ENCODE peak calls at places on chromosomes 2 and 18, in ten cellular contexts. T, M, I, D, R, V, H, P, G and B are unnamed samples. For H3K4me1, the result is how much of the 10 kb centered on the place peaks cover.

GRCh38 chr2:761384-761783 is 84.2 kb upstream of the TMEM18 start:
- DNase-seq in T (no peak), M (no peak), I (no peak), D (no peak), R (no peak), V (no peak), H (no peak), P (no peak), G (no peak), B (no peak)

GRCh38 chr2:240916571-240917008 is 10.5 kb downstream of the CROCC2 start:
- DNase-seq in T (peak), M (no peak), I (peak), D (peak), R (no peak), V (no peak), H (peak), P (peak), G (peak), B (peak)

GRCh38 chr2:25362564-25363145 is 20.9 kb upstream of the DNMT3A start:
- DNase-seq in T (no peak), M (no peak), I (peak), D (peak), R (no peak), V (no peak), H (peak), P (no peak), G (no peak), B (peak)

GRCh38 chr2:3628800-3629199 is 29.2 kb upstream of the ALLC start:
- DNase-seq in T (no peak), M (no peak), I (no peak), D (no peak), R (no peak), V (no peak), H (peak), P (no peak), G (no peak), B (no peak)

GRCh38 chr2:70094978-70095832 is 7.9 kb downstream of the PCBP1 start:
- DNase-seq in T (peak), M (peak), I (peak), D (peak), R (no peak), V (peak), H (peak), P (peak), G (no peak), B (peak)

GRCh38 chr2:33118648-33119047 is 171.9 kb downstream of the LTBP1 start:
- DNase-seq in T (no peak), M (peak), I (no peak), D (no peak), R (no peak), V (no peak), H (no peak), P (no peak), G (no peak), B (no peak)

GRCh38 chr2:195820373-195820772 is 163.3 kb downstream of the SLC39A10 start:
- DNase-seq in T (no peak), M (peak), I (no peak), D (no peak), R (no peak), V (no peak), H (no peak), P (peak), G (no peak), B (no peak)

GRCh38 chr2:128279786-128280701 is 38.6 kb downstream of the HS6ST1 start:
- DNase-seq in T (peak), M (no peak), I (no peak), D (peak), R (no peak), V (no peak), H (peak), P (no peak), G (no peak), B (peak)

GRCh38 chr18:3869848-3870247 is 419.9 kb downstream of the TGIF1 start:
- DNase-seq in T (no peak), M (peak), I (no peak), D (no peak), R (peak), V (no peak), H (no peak), P (peak), G (peak), B (no peak)

GRCh38 chr2:207257291-207258190 is 91.8 kb upstream of the KLF7 start:
- DNase-seq in T (no peak), M (no peak), I (no peak), D (no peak), R (no peak), V (no peak), H (no peak), P (peak), G (no peak), B (no peak)

GRCh38 chr2:72745679-72746368 is 80.0 kb downstream of the EXOC6B start:
- DNase-seq in T (no peak), M (peak), I (peak), D (no peak), R (peak), V (peak), H (no peak), P (peak), G (peak), B (no peak)

GRCh38 chr2:241417626-241418025 is 61.5 kb downstream of the FARP2 start:
- DNase-seq in T (no peak), M (no peak), I (no peak), D (no peak), R (no peak), V (no peak), H (no peak), P (no peak), G (no peak), B (no peak)

GRCh38 chr2:50556934-50557575 is 474.9 kb downstream of the NRXN1 start:
- DNase-seq in T (no peak), M (peak), I (no peak), D (no peak), R (no peak), V (no peak), H (no peak), P (peak), G (no peak), B (no peak)

GRCh38 chr2:51424418-51424817 is 392.5 kb upstream of the NRXN1 start:
- DNase-seq in T (no peak), M (no peak), I (no peak), D (no peak), R (no peak), V (no peak), H (no peak), P (no peak), G (no peak), B (no peak)

GRCh38 chr2:74481961-74482800 is 617 bp downstream of the CCDC142 start:
- DNase-seq in T (peak), M (peak), I (no peak), D (peak), R (no peak), V (no peak), H (peak), P (no peak), G (no peak), B (no peak)

GRCh38 chr2:113370478-113371091 is 66.9 kb upstream of the ZNG1B start:
- DNase-seq in T (peak), M (peak), I (peak), D (peak), R (peak), V (peak), H (peak), P (peak), G (peak), B (peak)

GRCh38 chr2:241029599-241030332 is 31.3 kb downstream of the SNED1 start:
- DNase-seq in T (no peak), M (no peak), I (no peak), D (no peak), R (no peak), V (no peak), H (no peak), P (no peak), G (no peak), B (no peak)

GRCh38 chr2:241978670-241979069 is 109.1 kb downstream of the RTP5 start:
- DNase-seq in T (no peak), M (no peak), I (no peak), D (no peak), R (no peak), V (no peak), H (no peak), P (no peak), G (no peak), B (no peak)

GRCh38 chr18:78972930-78973331 is 6.7 kb upstream of the SALL3 start:
- DNase-seq in T (no peak), M (no peak), I (no peak), D (no peak), R (no peak), V (no peak), H (no peak), P (no peak), G (no peak), B (no peak)

DNA sequence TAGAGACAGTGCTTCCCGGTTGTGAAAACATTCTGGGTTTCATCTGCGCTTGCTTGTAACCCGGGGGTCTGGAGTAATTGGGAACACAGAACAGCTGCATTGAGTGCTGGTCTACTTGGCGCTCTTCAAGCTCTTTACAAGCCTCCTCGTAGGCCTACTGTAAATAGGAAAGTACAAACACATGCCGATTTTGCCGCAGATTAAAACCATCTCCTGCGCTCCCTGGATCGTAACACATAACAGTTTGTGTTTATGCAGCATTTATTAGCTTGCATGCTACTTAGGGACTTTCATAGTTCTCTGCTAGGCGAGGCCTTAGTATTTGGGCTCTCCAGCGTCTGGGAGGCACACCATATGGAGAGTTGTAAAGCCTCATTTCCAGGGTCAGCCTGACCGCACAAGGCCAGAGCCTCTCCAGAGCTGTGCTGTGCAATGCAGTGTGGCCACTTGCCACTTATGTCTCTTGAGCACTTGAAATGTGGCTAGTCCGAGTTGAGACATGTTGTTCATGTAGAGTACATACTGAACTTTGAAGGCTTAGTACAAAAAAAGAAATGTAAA is 84.0 kb upstream of the HAAO start:
- DNase-seq in T (no peak), M (no peak), I (no peak), D (no peak), R (no peak), V (peak), H (no peak), P (no peak), G (no peak), B (no peak)
- H3K4me1 ChIP-seq in T (under half), M (under half), I (under half), D (under half), R (under half), V (under half), H (under half), P (under half), G (under half), B (half or more)

GRCh38 chr2:158994920-158995676 is 26.7 kb downstream of the TANC1 start:
- DNase-seq in T (peak), M (no peak), I (no peak), D (no peak), R (no peak), V (no peak), H (no peak), P (no peak), G (no peak), B (no peak)
- H3K4me1 ChIP-seq in T (under half), M (under half), I (under half), D (under half), R (under half), V (under half), H (under half), P (under half), G (half or more), B (half or more)

GRCh38 chr2:11385847-11386246 is 41.4 kb upstream of the ROCK2 start:
- DNase-seq in T (no peak), M (no peak), I (no peak), D (no peak), R (no peak), V (no peak), H (no peak), P (no peak), G (no peak), B (no peak)
- H3K4me1 ChIP-seq in T (under half), M (under half), I (under half), D (under half), R (under half), V (under half), H (under half), P (under half), G (half or more), B (under half)

DNA sequence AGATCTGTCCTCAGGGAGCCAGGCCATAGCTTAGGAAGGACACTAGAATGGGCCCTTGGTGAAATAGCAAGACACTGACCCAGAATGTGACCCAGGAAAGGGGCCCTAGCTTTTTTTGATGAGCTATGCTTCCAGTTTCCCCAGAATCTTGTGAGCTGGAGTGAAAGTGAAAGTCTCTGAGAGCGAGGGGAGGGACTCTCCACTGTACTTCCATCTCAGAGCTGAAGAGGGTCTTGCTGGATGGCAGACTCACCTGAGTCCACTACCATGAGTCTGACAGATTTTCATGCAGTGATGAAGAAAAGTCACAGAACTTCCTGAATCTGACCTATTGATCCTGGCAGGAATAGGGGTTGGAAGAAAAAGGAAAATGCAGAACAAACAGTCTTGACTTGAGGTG is 3.1 kb downstream of the ARHGAP25 start:
- DNase-seq in T (no peak), M (no peak), I (no peak), D (no peak), R (no peak), V (no peak), H (no peak), P (no peak), G (no peak), B (no peak)
- H3K4me1 ChIP-seq in T (under half), M (under half), I (under half), D (under half), R (under half), V (under half), H (under half), P (under half), G (under half), B (half or more)

GRCh38 chr2:39435974-39436591 is 1.0 kb downstream of the MAP4K3 start:
- DNase-seq in T (no peak), M (peak), I (peak), D (no peak), R (no peak), V (peak), H (no peak), P (peak), G (peak), B (no peak)

GRCh38 chr2:39436592-39437521 is at the start of gene MAP4K3:
- DNase-seq in T (peak), M (peak), I (peak), D (peak), R (peak), V (peak), H (peak), P (peak), G (peak), B (peak)

GRCh38 chr2:39435254-39435653 is 1.8 kb downstream of the MAP4K3 start:
- DNase-seq in T (no peak), M (peak), I (no peak), D (no peak), R (peak), V (no peak), H (no peak), P (peak), G (no peak), B (no peak)

GRCh38 chr2:39434233-39434897 is 2.7 kb downstream of the MAP4K3 start:
- DNase-seq in T (no peak), M (no peak), I (no peak), D (no peak), R (no peak), V (no peak), H (no peak), P (peak), G (no peak), B (no peak)

DNA sequence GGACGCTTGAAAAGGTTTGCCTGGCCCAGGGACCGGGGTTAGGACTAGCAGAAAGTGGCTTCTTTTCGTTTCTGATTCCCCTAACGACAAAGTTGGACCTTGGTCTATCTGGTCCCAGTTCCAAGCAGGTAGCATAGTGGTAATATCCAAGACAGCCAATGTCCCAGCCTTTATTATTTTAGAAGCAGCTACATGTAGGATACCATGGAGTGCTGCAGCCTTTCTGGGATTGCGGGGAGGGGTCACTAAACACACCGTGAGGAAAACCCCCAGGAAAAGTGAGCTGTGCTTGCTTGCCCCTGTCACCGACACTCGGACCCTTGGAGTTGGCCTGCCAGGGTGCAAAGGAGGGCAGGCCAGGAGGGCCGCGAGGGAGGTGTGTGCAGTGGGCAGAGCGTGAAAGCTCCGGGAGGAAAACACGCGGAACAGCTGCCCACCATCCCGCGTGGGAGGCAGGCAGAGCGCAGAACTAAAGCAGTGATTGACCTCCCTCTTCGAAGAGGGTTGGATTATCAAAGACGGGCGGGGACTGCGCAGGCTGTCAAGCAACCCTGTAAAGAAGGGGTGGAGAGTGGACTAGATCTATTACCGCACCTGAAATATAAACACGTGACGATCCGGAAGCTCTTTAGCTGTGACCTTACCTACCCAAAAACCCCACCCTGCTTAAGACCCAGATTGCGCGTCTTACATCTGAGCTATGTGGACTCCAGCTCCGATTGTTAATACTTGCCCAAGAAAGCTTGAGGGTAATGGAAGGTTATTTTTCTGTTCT is 624 bp upstream of the MAP4K3 start:
- DNase-seq in T (peak), M (peak), I (peak), D (peak), R (no peak), V (peak), H (peak), P (peak), G (peak), B (peak)
- H3K4me1 ChIP-seq in T (under half), M (under half), I (under half), D (under half), R (under half), V (under half), H (under half), P (under half), G (under half), B (under half)